ENCODE peak calls at places on chromosomes 1 and 21, in six cellular contexts. One of them, this sample, is unnamed.

GRCh38 chr1:186404454-186405051 is 28.9 kb downstream of the ODR4 start:
- DNase-seq in EH: peak
- DNase-seq in left colon: no peak
- DNase-seq in AG10803: peak
- DNase-seq in T-cell: no peak
- DNase-seq in MM.1S: peak
- DNase-seq in this sample: peak

GRCh38 chr1:177021741-177022140 is 142.8 kb downstream of the ASTN1 start:
- DNase-seq in left colon: no peak
- DNase-seq in T-cell: no peak
- DNase-seq in MM.1S: no peak
- DNase-seq in EH: no peak
- DNase-seq in AG10803: no peak
- DNase-seq in this sample: no peak

GRCh38 chr1:162327144-162327790 is 49.4 kb downstream of the SPATA46 start:
- DNase-seq in left colon: no peak
- DNase-seq in MM.1S: no peak
- DNase-seq in T-cell: no peak
- DNase-seq in AG10803: peak
- DNase-seq in EH: no peak
- DNase-seq in this sample: no peak

GRCh38 chr1:214280386-214281029 is 451 bp upstream of the SMYD2 start:
- DNase-seq in left colon: peak
- DNase-seq in EH: peak
- DNase-seq in AG10803: peak
- DNase-seq in T-cell: no peak
- DNase-seq in MM.1S: no peak
- DNase-seq in this sample: peak

GRCh38 chr1:202964755-202965440 is 2.2 kb downstream of the CYB5R1 start:
- DNase-seq in left colon: no peak
- DNase-seq in MM.1S: no peak
- DNase-seq in EH: peak
- DNase-seq in T-cell: no peak
- DNase-seq in AG10803: peak
- DNase-seq in this sample: no peak

GRCh38 chr1:46369542-46370213 is 24.4 kb upstream of the FAAH start:
- DNase-seq in T-cell: no peak
- DNase-seq in MM.1S: no peak
- DNase-seq in EH: peak
- DNase-seq in left colon: no peak
- DNase-seq in AG10803: peak
- DNase-seq in this sample: no peak

GRCh38 chr1:17113973-17114372 is 5.3 kb downstream of the PADI2 start:
- DNase-seq in T-cell: no peak
- DNase-seq in EH: no peak
- DNase-seq in MM.1S: no peak
- DNase-seq in left colon: no peak
- DNase-seq in AG10803: no peak
- DNase-seq in this sample: no peak

GRCh38 chr1:44785027-44785376 is 3.0 kb downstream of the BEST4 start:
- DNase-seq in left colon: peak
- DNase-seq in MM.1S: no peak
- DNase-seq in EH: no peak
- DNase-seq in T-cell: no peak
- DNase-seq in AG10803: no peak
- DNase-seq in this sample: no peak

GRCh38 chr1:212284332-212284743 is 872 bp upstream of the PPP2R5A start:
- DNase-seq in AG10803: peak
- DNase-seq in T-cell: no peak
- DNase-seq in left colon: no peak
- DNase-seq in EH: no peak
- DNase-seq in MM.1S: no peak
- DNase-seq in this sample: no peak

GRCh38 chr1:209416009-209416408 is 167.5 kb upstream of the CAMK1G start:
- DNase-seq in MM.1S: no peak
- DNase-seq in T-cell: no peak
- DNase-seq in AG10803: no peak
- DNase-seq in left colon: no peak
- DNase-seq in EH: no peak
- DNase-seq in this sample: no peak

GRCh38 chr1:37020653-37021277 is 13.6 kb downstream of the GRIK3 start:
- DNase-seq in AG10803: no peak
- DNase-seq in T-cell: no peak
- DNase-seq in EH: no peak
- DNase-seq in MM.1S: peak
- DNase-seq in left colon: no peak
- DNase-seq in this sample: peak

GRCh38 chr1:181097242-181097641 is 8.7 kb downstream of the IER5 start:
- DNase-seq in MM.1S: no peak
- DNase-seq in AG10803: no peak
- DNase-seq in T-cell: no peak
- DNase-seq in EH: peak
- DNase-seq in left colon: no peak
- DNase-seq in this sample: no peak

GRCh38 chr1:178192686-178193085 is 98.8 kb downstream of the RASAL2 start:
- DNase-seq in AG10803: peak
- DNase-seq in EH: peak
- DNase-seq in T-cell: no peak
- DNase-seq in MM.1S: no peak
- DNase-seq in left colon: peak
- DNase-seq in this sample: peak

GRCh38 chr1:30381671-30382365 is 341.6 kb downstream of the MATN1 start:
- DNase-seq in MM.1S: no peak
- DNase-seq in T-cell: no peak
- DNase-seq in left colon: no peak
- DNase-seq in EH: no peak
- DNase-seq in AG10803: no peak
- DNase-seq in this sample: no peak

GRCh38 chr1:198416276-198416675 is 124.2 kb downstream of the ATP6V1G3 start:
- DNase-seq in left colon: no peak
- DNase-seq in AG10803: peak
- DNase-seq in T-cell: no peak
- DNase-seq in MM.1S: no peak
- DNase-seq in EH: peak
- DNase-seq in this sample: no peak

GRCh38 chr1:20641986-20642385 is 8.7 kb downstream of the PINK1 start:
- DNase-seq in T-cell: no peak
- DNase-seq in EH: no peak
- DNase-seq in MM.1S: no peak
- DNase-seq in AG10803: no peak
- DNase-seq in left colon: no peak
- DNase-seq in this sample: no peak

GRCh38 chr1:86825294-86825693 is 88.6 kb downstream of the SELENOF start:
- DNase-seq in AG10803: peak
- DNase-seq in EH: peak
- DNase-seq in MM.1S: no peak
- DNase-seq in left colon: no peak
- DNase-seq in T-cell: no peak
- DNase-seq in this sample: no peak

GRCh38 chr1:195754874-195755273 is 853.4 kb downstream of the KCNT2 start:
- DNase-seq in EH: peak
- DNase-seq in MM.1S: no peak
- DNase-seq in T-cell: no peak
- DNase-seq in left colon: no peak
- DNase-seq in AG10803: no peak
- DNase-seq in this sample: no peak

GRCh38 chr21:19508844-19509243 is 1105.3 kb upstream of the TMPRSS15 start:
- DNase-seq in T-cell: no peak
- DNase-seq in left colon: no peak
- DNase-seq in AG10803: no peak
- DNase-seq in EH: no peak
- DNase-seq in MM.1S: no peak
- DNase-seq in this sample: no peak

GRCh38 chr1:247007511-247008405 is at the start of gene ZNF695:
- DNase-seq in AG10803: peak
- DNase-seq in MM.1S: peak
- DNase-seq in EH: peak
- DNase-seq in T-cell: peak
- DNase-seq in left colon: peak
- DNase-seq in this sample: peak

GRCh38 chr1:169890761-169891538 is 2.7 kb downstream of the SCYL3 start:
- DNase-seq in T-cell: peak
- DNase-seq in MM.1S: no peak
- DNase-seq in left colon: no peak
- DNase-seq in AG10803: no peak
- DNase-seq in EH: peak
- DNase-seq in this sample: peak

GRCh38 chr1:12478612-12478985 is 139.4 kb downstream of the DHRS3 start:
- DNase-seq in MM.1S: no peak
- DNase-seq in AG10803: no peak
- DNase-seq in left colon: no peak
- DNase-seq in T-cell: peak
- DNase-seq in EH: no peak
- DNase-seq in this sample: no peak

GRCh38 chr1:1080122-1080753 is 6.1 kb upstream of the RNF223 start:
- DNase-seq in MM.1S: no peak
- DNase-seq in AG10803: peak
- DNase-seq in left colon: peak
- DNase-seq in EH: peak
- DNase-seq in T-cell: no peak
- DNase-seq in this sample: no peak

GRCh38 chr1:83016354-83016753 is 982.6 kb downstream of the TTLL7 start:
- DNase-seq in left colon: no peak
- DNase-seq in MM.1S: no peak
- DNase-seq in EH: no peak
- DNase-seq in AG10803: no peak
- DNase-seq in T-cell: no peak
- DNase-seq in this sample: no peak